ENCODE peak calls at places on chromosomes 16 and 17, in six cellular contexts. Y is stimulated activated CD8-positive, alpha-beta memory T cell treated with anti-CD3 and anti-CD28 coated beads, Interleukin-4, amount 100 ng/mL, for 24 hours; H is activated CD8-positive, alpha-beta memory T cell treated with anti-CD3 and anti-CD28 coated beads for 1 hour; V is right atrium auricular region; G is activated CD4-positive, alpha-beta T cell treated with anti-CD3 and anti-CD28 coated beads, Interleukin-2, amount 50 U/mL, for 1 hour; C is EL. R is an unnamed sample.

GRCh38 chr17:44409309-44410028 is 20.0 kb upstream of the ITGA2B start:
- DNase-seq in Y (no peak), H (no peak), V (no peak), G (no peak), C (no peak), R (no peak)

GRCh38 chr17:67139784-67140665 is 95.7 kb downstream of the CACNG1 start:
- DNase-seq in Y (no peak), H (no peak), V (no peak), G (no peak), C (peak; percentile 68), R (no peak)

GRCh38 chr17:79047291-79047920 is 23.4 kb downstream of the C1QTNF1 start:
- DNase-seq in Y (no peak), H (no peak), V (no peak), G (no peak), C (no peak), R (no peak)

GRCh38 chr16:10787304-10787703 is 31.3 kb downstream of the TVP23A start:
- DNase-seq in Y (no peak), H (no peak), V (no peak), G (no peak), C (no peak), R (no peak)

GRCh38 chr17:42817866-42818265 is 6.2 kb downstream of the BECN1 start:
- DNase-seq in Y (no peak), H (no peak), V (no peak), G (no peak), C (peak; percentile 77), R (no peak)

GRCh38 chr16:25063865-25064264 is 47.7 kb upstream of the LCMT1 start:
- DNase-seq in Y (no peak), H (no peak), V (peak; percentile 67), G (no peak), C (peak; percentile 64), R (no peak)

GRCh38 chr17:45394001-45394912 is 38.4 kb downstream of the ARHGAP27 start:
- DNase-seq in Y (no peak), H (no peak), V (no peak), G (no peak), C (no peak), R (no peak)

GRCh38 chr16:73365010-73365409 is 317.1 kb upstream of the ZFHX3 start:
- DNase-seq in Y (no peak), H (no peak), V (no peak), G (no peak), C (peak; percentile 27), R (no peak)

GRCh38 chr17:7237761-7238417 is 1.4 kb downstream of the PHF23 start:
- DNase-seq in Y (peak; percentile 81), H (peak; percentile 79), V (no peak), G (peak; percentile 79), C (peak; percentile 76), R (peak; percentile 77)

GRCh38 chr16:64964126-64964540 is 157.7 kb downstream of the CDH11 start:
- DNase-seq in Y (no peak), H (no peak), V (no peak), G (no peak), C (peak; percentile 78), R (no peak)

GRCh38 chr16:7504844-7505243 is 172.2 kb downstream of the RBFOX1 start:
- DNase-seq in Y (no peak), H (no peak), V (no peak), G (no peak), C (no peak), R (no peak)

GRCh38 chr16:85751665-85752501 is 987 bp upstream of the C16orf74 start:
- DNase-seq in Y (no peak), H (no peak), V (no peak), G (no peak), C (peak; percentile 75), R (no peak)

GRCh38 chr16:75252049-75252864 is 833 bp upstream of the BCAR1 start:
- DNase-seq in Y (no peak), H (no peak), V (no peak), G (no peak), C (no peak), R (no peak)

GRCh38 chr16:3509470-3509928 is 8.7 kb downstream of the CLUAP1 start:
- DNase-seq in Y (peak; percentile 47), H (peak; percentile 55), V (no peak), G (peak; percentile 78), C (no peak), R (peak; percentile 59)

GRCh38 chr16:8686031-8686621 is 11.7 kb downstream of the ABAT start:
- DNase-seq in Y (no peak), H (no peak), V (no peak), G (no peak), C (no peak), R (no peak)

GRCh38 chr17:80633994-80634566 is 89.4 kb downstream of the RPTOR start:
- DNase-seq in Y (no peak), H (no peak), V (no peak), G (no peak), C (no peak), R (no peak)

GRCh38 chr16:69741951-69742904 is 12.5 kb downstream of the NOB1 start:
- DNase-seq in Y (no peak), H (no peak), V (peak; percentile 83), G (no peak), C (peak; percentile 61), R (no peak)

GRCh38 chr17:50240876-50241275 is 33.4 kb upstream of the TMEM92 start:
- DNase-seq in Y (no peak), H (no peak), V (no peak), G (no peak), C (peak; percentile 51), R (no peak)

GRCh38 chr16:79610771-79611170 is 10.2 kb upstream of the MAF start:
- DNase-seq in Y (no peak), H (no peak), V (peak; percentile 5), G (no peak), C (no peak), R (no peak)

GRCh38 chr17:69874220-69874670 is 200.8 kb upstream of the KCNJ16 start:
- DNase-seq in Y (no peak), H (no peak), V (no peak), G (no peak), C (peak; percentile 94), R (no peak)

GRCh38 chr17:80145076-80146075 is 1.6 kb downstream of the EIF4A3 start:
- DNase-seq in Y (no peak), H (no peak), V (no peak), G (no peak), C (no peak), R (no peak)

GRCh38 chr17:77822302-77823030 is 136.0 kb upstream of the TNRC6C start:
- DNase-seq in Y (no peak), H (no peak), V (peak; percentile 72), G (no peak), C (no peak), R (no peak)

GRCh38 chr16:86953631-86954465 is 363.3 kb downstream of the C16orf95 start:
- DNase-seq in Y (no peak), H (no peak), V (no peak), G (no peak), C (no peak), R (no peak)

GRCh38 chr17:57994436-57994835 is 6.4 kb upstream of the VEZF1 start:
- DNase-seq in Y (no peak), H (no peak), V (no peak), G (no peak), C (no peak), R (no peak)

GRCh38 chr16:18788828-18789514 is 1.2 kb downstream of the RPS15A start:
- DNase-seq in Y (no peak), H (no peak), V (no peak), G (no peak), C (no peak), R (no peak)

GRCh38 chr16:11401161-11402050 is 56.1 kb downstream of the RMI2 start:
- DNase-seq in Y (no peak), H (no peak), V (no peak), G (no peak), C (no peak), R (no peak)

GRCh38 chr16:89613101-89613953 is at the start of gene DPEP1:
- DNase-seq in Y (no peak), H (no peak), V (no peak), G (no peak), C (no peak), R (no peak)

GRCh38 chr17:61556224-61557188 is 34.5 kb downstream of the NACA2 start:
- DNase-seq in Y (no peak), H (no peak), V (no peak), G (no peak), C (no peak), R (no peak)